ENCODE peak calls at places on chromosomes 5 and 9, in eight cellular contexts. One of them, this sample, is unnamed.

GRCh38 chr9:36716496-36716895 is 143.8 kb downstream of the MELK start:
- DNase-seq in BJ: no peak
- DNase-seq in body of pancreas: no peak
- DNase-seq in tibial artery: no peak
- DNase-seq in fibroblast of pulmonary artery: no peak
- DNase-seq in sigmoid colon: no peak
- DNase-seq in brain microvascular endothelial cell: peak
- DNase-seq in choroid plexus epithelial cell: peak
- DNase-seq in this sample: no peak

GRCh38 chr9:96762562-96762961 is 15.3 kb downstream of the ZNF510 start:
- DNase-seq in BJ: no peak
- DNase-seq in body of pancreas: no peak
- DNase-seq in tibial artery: no peak
- DNase-seq in fibroblast of pulmonary artery: no peak
- DNase-seq in sigmoid colon: no peak
- DNase-seq in brain microvascular endothelial cell: no peak
- DNase-seq in choroid plexus epithelial cell: no peak
- DNase-seq in this sample: no peak

GRCh38 chr5:51606921-51607320 is 223.7 kb downstream of the ISL1 start:
- DNase-seq in BJ: no peak
- DNase-seq in body of pancreas: no peak
- DNase-seq in tibial artery: no peak
- DNase-seq in fibroblast of pulmonary artery: no peak
- DNase-seq in sigmoid colon: no peak
- DNase-seq in brain microvascular endothelial cell: no peak
- DNase-seq in choroid plexus epithelial cell: no peak
- DNase-seq in this sample: no peak

GRCh38 chr5:138470322-138471285 is 5.3 kb downstream of the EGR1 start:
- DNase-seq in BJ: no peak
- DNase-seq in body of pancreas: no peak
- DNase-seq in tibial artery: no peak
- DNase-seq in fibroblast of pulmonary artery: no peak
- DNase-seq in sigmoid colon: no peak
- DNase-seq in brain microvascular endothelial cell: peak
- DNase-seq in choroid plexus epithelial cell: no peak
- DNase-seq in this sample: no peak

GRCh38 chr5:71601222-71602026 is 14.3 kb downstream of the MCCC2 start:
- DNase-seq in BJ: peak
- DNase-seq in body of pancreas: peak
- DNase-seq in tibial artery: peak
- DNase-seq in fibroblast of pulmonary artery: peak
- DNase-seq in sigmoid colon: no peak
- DNase-seq in brain microvascular endothelial cell: peak
- DNase-seq in choroid plexus epithelial cell: peak
- DNase-seq in this sample: peak

GRCh38 chr5:64637144-64637543 is 53.2 kb upstream of the SHISAL2B start:
- DNase-seq in BJ: no peak
- DNase-seq in body of pancreas: no peak
- DNase-seq in tibial artery: no peak
- DNase-seq in fibroblast of pulmonary artery: no peak
- DNase-seq in sigmoid colon: no peak
- DNase-seq in brain microvascular endothelial cell: no peak
- DNase-seq in choroid plexus epithelial cell: no peak
- DNase-seq in this sample: no peak

GRCh38 chr9:69400470-69400869 is 75.5 kb downstream of the ENTREP1 start:
- DNase-seq in BJ: no peak
- DNase-seq in body of pancreas: no peak
- DNase-seq in tibial artery: no peak
- DNase-seq in fibroblast of pulmonary artery: no peak
- DNase-seq in sigmoid colon: no peak
- DNase-seq in brain microvascular endothelial cell: no peak
- DNase-seq in choroid plexus epithelial cell: no peak
- DNase-seq in this sample: no peak

GRCh38 chr9:94973491-94973941 is 247.0 kb downstream of the AOPEP start:
- DNase-seq in BJ: no peak
- DNase-seq in body of pancreas: no peak
- DNase-seq in tibial artery: no peak
- DNase-seq in fibroblast of pulmonary artery: peak
- DNase-seq in sigmoid colon: no peak
- DNase-seq in brain microvascular endothelial cell: peak
- DNase-seq in choroid plexus epithelial cell: peak
- DNase-seq in this sample: peak

GRCh38 chr5:148586796-148587195 is 67.5 kb downstream of the HTR4 start:
- DNase-seq in BJ: no peak
- DNase-seq in body of pancreas: no peak
- DNase-seq in tibial artery: no peak
- DNase-seq in fibroblast of pulmonary artery: no peak
- DNase-seq in sigmoid colon: no peak
- DNase-seq in brain microvascular endothelial cell: no peak
- DNase-seq in choroid plexus epithelial cell: no peak
- DNase-seq in this sample: no peak

GRCh38 chr5:136080483-136081180 is 51.8 kb downstream of the TGFBI start:
- DNase-seq in BJ: peak
- DNase-seq in body of pancreas: peak
- DNase-seq in tibial artery: peak
- DNase-seq in fibroblast of pulmonary artery: peak
- DNase-seq in sigmoid colon: peak
- DNase-seq in brain microvascular endothelial cell: peak
- DNase-seq in choroid plexus epithelial cell: peak
- DNase-seq in this sample: peak

GRCh38 chr5:28808967-28809810 is 1770.8 kb upstream of the CDH9 start:
- DNase-seq in BJ: no peak
- DNase-seq in body of pancreas: no peak
- DNase-seq in tibial artery: no peak
- DNase-seq in fibroblast of pulmonary artery: no peak
- DNase-seq in sigmoid colon: no peak
- DNase-seq in brain microvascular endothelial cell: no peak
- DNase-seq in choroid plexus epithelial cell: no peak
- DNase-seq in this sample: no peak

GRCh38 chr9:83935276-83935890 is 14.2 kb upstream of the KIF27 start:
- DNase-seq in BJ: no peak
- DNase-seq in body of pancreas: peak
- DNase-seq in tibial artery: no peak
- DNase-seq in fibroblast of pulmonary artery: peak
- DNase-seq in sigmoid colon: no peak
- DNase-seq in brain microvascular endothelial cell: peak
- DNase-seq in choroid plexus epithelial cell: peak
- DNase-seq in this sample: peak

GRCh38 chr5:149172261-149172660 is 31.0 kb downstream of the ABLIM3 start:
- DNase-seq in BJ: peak
- DNase-seq in body of pancreas: no peak
- DNase-seq in tibial artery: no peak
- DNase-seq in fibroblast of pulmonary artery: peak
- DNase-seq in sigmoid colon: no peak
- DNase-seq in brain microvascular endothelial cell: peak
- DNase-seq in choroid plexus epithelial cell: peak
- DNase-seq in this sample: peak

GRCh38 chr5:152274206-152274605 is 130.9 kb downstream of the NMUR2 start:
- DNase-seq in BJ: no peak
- DNase-seq in body of pancreas: no peak
- DNase-seq in tibial artery: no peak
- DNase-seq in fibroblast of pulmonary artery: no peak
- DNase-seq in sigmoid colon: no peak
- DNase-seq in brain microvascular endothelial cell: no peak
- DNase-seq in choroid plexus epithelial cell: no peak
- DNase-seq in this sample: no peak

GRCh38 chr5:156330141-156330870 is 3.3 kb downstream of the SGCD start:
- DNase-seq in BJ: no peak
- DNase-seq in body of pancreas: no peak
- DNase-seq in tibial artery: no peak
- DNase-seq in fibroblast of pulmonary artery: peak
- DNase-seq in sigmoid colon: no peak
- DNase-seq in brain microvascular endothelial cell: no peak
- DNase-seq in choroid plexus epithelial cell: no peak
- DNase-seq in this sample: no peak

GRCh38 chr5:99187611-99188010 is 258.8 kb upstream of the CHD1 start:
- DNase-seq in BJ: no peak
- DNase-seq in body of pancreas: no peak
- DNase-seq in tibial artery: no peak
- DNase-seq in fibroblast of pulmonary artery: no peak
- DNase-seq in sigmoid colon: no peak
- DNase-seq in brain microvascular endothelial cell: no peak
- DNase-seq in choroid plexus epithelial cell: no peak
- DNase-seq in this sample: no peak

GRCh38 chr5:178462846-178463245 is 127.3 kb downstream of the COL23A1 start:
- DNase-seq in BJ: no peak
- DNase-seq in body of pancreas: no peak
- DNase-seq in tibial artery: no peak
- DNase-seq in fibroblast of pulmonary artery: no peak
- DNase-seq in sigmoid colon: no peak
- DNase-seq in brain microvascular endothelial cell: no peak
- DNase-seq in choroid plexus epithelial cell: no peak
- DNase-seq in this sample: no peak

GRCh38 chr5:83026930-83027687 is 50.1 kb downstream of the TMEM167A start:
- DNase-seq in BJ: no peak
- DNase-seq in body of pancreas: no peak
- DNase-seq in tibial artery: no peak
- DNase-seq in fibroblast of pulmonary artery: no peak
- DNase-seq in sigmoid colon: no peak
- DNase-seq in brain microvascular endothelial cell: no peak
- DNase-seq in choroid plexus epithelial cell: peak
- DNase-seq in this sample: no peak

GRCh38 chr5:103511554-103511885 is 51.1 kb downstream of the NUDT12 start:
- DNase-seq in BJ: peak
- DNase-seq in body of pancreas: no peak
- DNase-seq in tibial artery: no peak
- DNase-seq in fibroblast of pulmonary artery: peak
- DNase-seq in sigmoid colon: no peak
- DNase-seq in brain microvascular endothelial cell: no peak
- DNase-seq in choroid plexus epithelial cell: peak
- DNase-seq in this sample: no peak

GRCh38 chr9:120918931-120919638 is 7.5 kb downstream of the TRAF1 start:
- DNase-seq in BJ: no peak
- DNase-seq in body of pancreas: no peak
- DNase-seq in tibial artery: no peak
- DNase-seq in fibroblast of pulmonary artery: no peak
- DNase-seq in sigmoid colon: no peak
- DNase-seq in brain microvascular endothelial cell: no peak
- DNase-seq in choroid plexus epithelial cell: peak
- DNase-seq in this sample: no peak
- H3K4me3 ChIP-seq in BJ: no peak
- H3K4me3 ChIP-seq in body of pancreas: no peak
- H3K4me3 ChIP-seq in tibial artery: peak
- H3K4me3 ChIP-seq in fibroblast of pulmonary artery: no peak
- H3K4me3 ChIP-seq in sigmoid colon: no peak
- H3K4me3 ChIP-seq in brain microvascular endothelial cell: no peak
- H3K4me3 ChIP-seq in choroid plexus epithelial cell: no peak
- H3K4me3 ChIP-seq in this sample: no peak

GRCh38 chr9:89171693-89172092 is 6.9 kb downstream of the SHC3 start:
- DNase-seq in BJ: no peak
- DNase-seq in body of pancreas: no peak
- DNase-seq in tibial artery: no peak
- DNase-seq in fibroblast of pulmonary artery: no peak
- DNase-seq in sigmoid colon: no peak
- DNase-seq in brain microvascular endothelial cell: no peak
- DNase-seq in choroid plexus epithelial cell: no peak
- DNase-seq in this sample: no peak
- TF ChIP-seq CTCF in BJ: no peak
- TF ChIP-seq CTCF in body of pancreas: no peak
- TF ChIP-seq CTCF in tibial artery: no peak
- TF ChIP-seq CTCF in fibroblast of pulmonary artery: peak
- TF ChIP-seq CTCF in sigmoid colon: no peak
- TF ChIP-seq CTCF in brain microvascular endothelial cell: peak
- TF ChIP-seq CTCF in choroid plexus epithelial cell: peak
- TF ChIP-seq CTCF in this sample: no peak

GRCh38 chr5:776862-777711 is 7.4 kb downstream of the ZDHHC11B start:
- DNase-seq in BJ: no peak
- DNase-seq in body of pancreas: no peak
- DNase-seq in tibial artery: no peak
- DNase-seq in fibroblast of pulmonary artery: no peak
- DNase-seq in sigmoid colon: peak
- DNase-seq in brain microvascular endothelial cell: no peak
- DNase-seq in choroid plexus epithelial cell: no peak
- DNase-seq in this sample: no peak
- H3K4me3 ChIP-seq in BJ: peak
- H3K4me3 ChIP-seq in body of pancreas: no peak
- H3K4me3 ChIP-seq in tibial artery: peak
- H3K4me3 ChIP-seq in fibroblast of pulmonary artery: no peak
- H3K4me3 ChIP-seq in sigmoid colon: no peak
- H3K4me3 ChIP-seq in brain microvascular endothelial cell: no peak
- H3K4me3 ChIP-seq in choroid plexus epithelial cell: no peak
- H3K4me3 ChIP-seq in this sample: no peak

DNA sequence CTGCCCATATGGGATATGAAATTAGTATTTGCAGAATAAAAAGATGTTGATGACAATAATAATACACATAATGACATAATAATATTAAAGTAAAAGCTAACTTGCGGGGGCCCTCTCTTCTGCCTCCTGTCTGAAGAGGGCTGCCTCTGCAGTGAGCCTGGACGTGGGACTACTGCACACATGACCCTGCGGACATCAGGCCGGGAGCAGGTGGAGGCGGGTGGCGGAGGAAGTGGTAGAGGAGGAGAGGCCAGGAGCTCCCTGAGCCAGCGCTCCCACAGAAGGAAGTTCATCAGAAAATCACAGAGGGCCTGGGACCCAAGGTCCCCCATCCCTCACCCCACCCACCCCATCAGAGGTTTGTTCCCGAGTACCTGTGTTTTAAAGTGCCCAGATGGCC is 60.5 kb downstream of the ROPN1L start:
- DNase-seq in BJ: no peak
- DNase-seq in body of pancreas: no peak
- DNase-seq in tibial artery: no peak
- DNase-seq in fibroblast of pulmonary artery: no peak
- DNase-seq in sigmoid colon: no peak
- DNase-seq in brain microvascular endothelial cell: no peak
- DNase-seq in choroid plexus epithelial cell: no peak
- DNase-seq in this sample: no peak
- TF ChIP-seq CTCF in BJ: no peak
- TF ChIP-seq CTCF in body of pancreas: no peak
- TF ChIP-seq CTCF in tibial artery: no peak
- TF ChIP-seq CTCF in fibroblast of pulmonary artery: no peak
- TF ChIP-seq CTCF in sigmoid colon: no peak
- TF ChIP-seq CTCF in brain microvascular endothelial cell: no peak
- TF ChIP-seq CTCF in choroid plexus epithelial cell: peak
- TF ChIP-seq CTCF in this sample: no peak

This sample was measured in astrocyte of the cerebellum.